ENCODE peak calls at places on chromosomes 3 and 15, in five cellular contexts. I, W, G, O and P are unnamed samples.

GRCh38 chr15:94125131-94125530 is 106.2 kb upstream of the MCTP2 start:
- DNase-seq in I (no peak), W (no peak), O (no peak), G (no peak), P (no peak)

GRCh38 chr15:70854669-70854976 is 666 bp upstream of the LARP6 start:
- DNase-seq in I (no peak), W (peak), G (no peak), O (no peak), P (no peak)

GRCh38 chr3:52397676-52398399 is 47.1 kb downstream of the SEMA3G start:
- DNase-seq in G (no peak), O (no peak), W (no peak), I (no peak), P (no peak)

GRCh38 chr15:62075595-62076279 is 9.0 kb downstream of the C2CD4A start:
- DNase-seq in O (no peak), I (no peak), W (no peak), G (no peak), P (peak)

GRCh38 chr3:142278451-142278850 is 53.1 kb upstream of the GK5 start:
- DNase-seq in I (no peak), W (no peak), G (no peak), O (no peak), P (no peak)

GRCh38 chr3:19489936-19490335 is 341.6 kb downstream of the KCNH8 start:
- DNase-seq in O (no peak), W (no peak), I (no peak), G (no peak), P (no peak)

GRCh38 chr3:117407317-117407716 is 697.7 kb downstream of the TUSC7 start:
- DNase-seq in W (no peak), G (no peak), O (peak), I (peak), P (no peak)

GRCh38 chr3:128226794-128227399 is 73.6 kb downstream of the EEFSEC start:
- DNase-seq in O (peak), W (peak), I (peak), G (no peak), P (peak)

GRCh38 chr3:141530133-141530768 is 43.4 kb downstream of the RASA2 start:
- DNase-seq in W (no peak), O (no peak), G (no peak), I (no peak), P (no peak)

GRCh38 chr15:93722165-93722564 is 509.2 kb upstream of the MCTP2 start:
- DNase-seq in O (no peak), W (no peak), I (no peak), G (no peak), P (no peak)

GRCh38 chr3:102483556-102483955 is 48.7 kb downstream of the ZPLD1 start:
- DNase-seq in G (no peak), I (no peak), W (no peak), O (peak), P (no peak)

GRCh38 chr3:48621461-48621869 is at the start of gene TMEM89:
- DNase-seq in I (no peak), G (no peak), O (no peak), W (no peak), P (no peak)
- H3K27ac ChIP-seq in I (no peak), G (no peak), O (no peak), W (no peak), P (no peak)

GRCh38 chr3:134606033-134607025 is 44.5 kb downstream of the KY start:
- DNase-seq in I (no peak), W (no peak), O (no peak), G (no peak), P (no peak)
- H3K27ac ChIP-seq in I (no peak), W (no peak), O (no peak), G (no peak), P (no peak)

DNA sequence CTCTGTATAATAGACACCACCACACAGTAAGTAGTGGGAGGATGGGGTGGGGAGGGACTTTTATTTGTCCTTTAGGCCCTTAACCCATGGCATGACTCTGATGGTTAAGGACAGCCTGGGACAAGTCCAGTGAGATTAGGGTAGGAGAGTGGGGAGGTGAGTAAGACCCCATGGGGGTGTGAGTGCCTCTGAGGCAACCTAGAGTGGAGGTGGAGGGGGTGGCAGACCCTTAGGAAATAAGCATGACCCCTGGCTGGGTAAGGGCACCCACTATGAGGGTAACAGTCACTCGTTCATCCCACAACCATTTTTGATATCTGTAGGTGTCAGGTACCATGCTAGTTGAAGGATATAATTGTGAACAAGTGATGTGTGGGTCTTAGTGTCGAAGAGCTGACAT is 21.0 kb upstream of the PSTPIP1 start:
- DNase-seq in I (no peak), O (no peak), W (no peak), G (no peak), P (no peak)
- H3K27ac ChIP-seq in I (no peak), O (no peak), W (no peak), G (no peak), P (no peak)

GRCh38 chr3:174162550-174162949 is 696.6 kb upstream of the NAALADL2 start:
- DNase-seq in I (no peak), G (no peak), W (no peak), O (no peak), P (no peak)
- H3K27ac ChIP-seq in I (no peak), G (no peak), W (no peak), O (no peak), P (no peak)

GRCh38 chr3:187188931-187189330 is 8.4 kb upstream of the RTP1 start:
- DNase-seq in G (no peak), I (no peak), W (no peak), O (no peak), P (no peak)

GRCh38 chr3:187185759-187186158 is 11.5 kb upstream of the RTP1 start:
- DNase-seq in G (no peak), O (no peak), I (peak), W (no peak), P (no peak)

GRCh38 chr3:187186375-187186774 is 10.9 kb upstream of the RTP1 start:
- DNase-seq in O (no peak), G (no peak), W (no peak), I (no peak), P (no peak)

GRCh38 chr3:187183903-187184302 is 13.4 kb upstream of the RTP1 start:
- DNase-seq in G (no peak), W (no peak), I (no peak), O (no peak), P (no peak)

GRCh38 chr3:187186801-187187421 is 10.4 kb upstream of the RTP1 start:
- DNase-seq in I (no peak), G (peak), O (no peak), W (peak), P (peak)
- H3K27ac ChIP-seq in I (no peak), G (no peak), O (peak), W (peak), P (no peak)

GRCh38 chr3:148954981-148955380 is 36.4 kb upstream of the GYG1 start:
- DNase-seq in I (no peak), O (no peak), G (no peak), W (no peak), P (no peak)
- H3K27ac ChIP-seq in I (no peak), O (no peak), G (peak), W (peak), P (no peak)